ENCODE peak calls at places on chromosomes 6 and 20, in seven cellular contexts. One of them, this sample, is unnamed.
A peak's percentile ranks its signal among the peaks of the same experiment; 100 is the strongest.

GRCh38 chr20:58054744-58055373 is 173.6 kb downstream of the ANKRD60 start:
- DNase-seq in A673: no peak
- DNase-seq in PC-3: no peak
- DNase-seq in body of pancreas: no peak
- DNase-seq in fibroblast of lung: no peak
- DNase-seq in foreskin keratinocyte: no peak
- DNase-seq in cardiac muscle cell: no peak
- DNase-seq in this sample: peak; percentile 87

GRCh38 chr20:38126146-38126912 is 38.7 kb downstream of the TGM2 start:
- DNase-seq in foreskin keratinocyte: no peak
- DNase-seq in body of pancreas: no peak
- DNase-seq in PC-3: no peak
- DNase-seq in A673: no peak
- DNase-seq in cardiac muscle cell: no peak
- DNase-seq in fibroblast of lung: peak; percentile 32
- DNase-seq in this sample: no peak

GRCh38 chr6:142296975-142297604 is 4.7 kb upstream of the ADGRG6 start:
- DNase-seq in fibroblast of lung: no peak
- DNase-seq in PC-3: no peak
- DNase-seq in cardiac muscle cell: no peak
- DNase-seq in body of pancreas: no peak
- DNase-seq in foreskin keratinocyte: no peak
- DNase-seq in A673: no peak
- DNase-seq in this sample: no peak

GRCh38 chr20:64036346-64037198 is 590 bp downstream of the C20orf204 start:
- DNase-seq in fibroblast of lung: peak; percentile 41
- DNase-seq in PC-3: no peak
- DNase-seq in foreskin keratinocyte: no peak
- DNase-seq in body of pancreas: no peak
- DNase-seq in A673: no peak
- DNase-seq in cardiac muscle cell: no peak
- DNase-seq in this sample: no peak

GRCh38 chr20:61389077-61389476 is 137.0 kb downstream of the CDH4 start:
- DNase-seq in PC-3: no peak
- DNase-seq in body of pancreas: no peak
- DNase-seq in fibroblast of lung: no peak
- DNase-seq in A673: no peak
- DNase-seq in foreskin keratinocyte: no peak
- DNase-seq in cardiac muscle cell: no peak
- DNase-seq in this sample: no peak

GRCh38 chr20:25317351-25318075 is 69.6 kb downstream of the PYGB start:
- DNase-seq in PC-3: no peak
- DNase-seq in cardiac muscle cell: no peak
- DNase-seq in fibroblast of lung: no peak
- DNase-seq in A673: no peak
- DNase-seq in body of pancreas: no peak
- DNase-seq in foreskin keratinocyte: no peak
- DNase-seq in this sample: no peak

GRCh38 chr20:23540624-23541023 is 27.7 kb downstream of the CST9L start:
- DNase-seq in A673: no peak
- DNase-seq in fibroblast of lung: no peak
- DNase-seq in PC-3: peak; percentile 48
- DNase-seq in body of pancreas: no peak
- DNase-seq in foreskin keratinocyte: no peak
- DNase-seq in cardiac muscle cell: no peak
- DNase-seq in this sample: no peak

GRCh38 chr6:27757307-27757706 is 154.9 kb downstream of the OR2B2 start:
- DNase-seq in PC-3: no peak
- DNase-seq in fibroblast of lung: peak; percentile 11
- DNase-seq in cardiac muscle cell: no peak
- DNase-seq in A673: no peak
- DNase-seq in body of pancreas: no peak
- DNase-seq in foreskin keratinocyte: no peak
- DNase-seq in this sample: no peak

GRCh38 chr20:17628101-17628841 is 53.8 kb downstream of the RRBP1 start:
- DNase-seq in A673: no peak
- DNase-seq in PC-3: no peak
- DNase-seq in body of pancreas: no peak
- DNase-seq in cardiac muscle cell: no peak
- DNase-seq in fibroblast of lung: no peak
- DNase-seq in foreskin keratinocyte: no peak
- DNase-seq in this sample: no peak

GRCh38 chr6:138454976-138455706 is 44.2 kb downstream of the NHSL1 start:
- DNase-seq in body of pancreas: no peak
- DNase-seq in cardiac muscle cell: no peak
- DNase-seq in A673: peak; percentile 42
- DNase-seq in fibroblast of lung: no peak
- DNase-seq in foreskin keratinocyte: peak; percentile 82
- DNase-seq in PC-3: peak; percentile 53
- DNase-seq in this sample: no peak

GRCh38 chr20:36645998-36646397 is at the start of gene SLA2:
- DNase-seq in body of pancreas: peak; percentile 42
- DNase-seq in fibroblast of lung: no peak
- DNase-seq in foreskin keratinocyte: no peak
- DNase-seq in PC-3: no peak
- DNase-seq in A673: no peak
- DNase-seq in cardiac muscle cell: no peak
- DNase-seq in this sample: no peak

GRCh38 chr20:5080384-5080877 is 39.3 kb downstream of the PCNA start:
- DNase-seq in cardiac muscle cell: no peak
- DNase-seq in body of pancreas: peak; percentile 72
- DNase-seq in fibroblast of lung: peak; percentile 69
- DNase-seq in A673: no peak
- DNase-seq in foreskin keratinocyte: no peak
- DNase-seq in PC-3: no peak
- DNase-seq in this sample: peak; percentile 83

GRCh38 chr6:159527351-159527750 is 165.7 kb downstream of the SOD2 start:
- DNase-seq in fibroblast of lung: no peak
- DNase-seq in A673: no peak
- DNase-seq in body of pancreas: no peak
- DNase-seq in cardiac muscle cell: no peak
- DNase-seq in PC-3: no peak
- DNase-seq in foreskin keratinocyte: no peak
- DNase-seq in this sample: no peak

GRCh38 chr20:7790189-7790588 is 150.1 kb downstream of the HAO1 start:
- DNase-seq in body of pancreas: no peak
- DNase-seq in foreskin keratinocyte: no peak
- DNase-seq in PC-3: peak; percentile 90
- DNase-seq in A673: no peak
- DNase-seq in fibroblast of lung: peak; percentile 20
- DNase-seq in cardiac muscle cell: no peak
- DNase-seq in this sample: no peak

GRCh38 chr6:78989191-78989590 is 88.9 kb downstream of the PHIP start:
- DNase-seq in cardiac muscle cell: no peak
- DNase-seq in fibroblast of lung: no peak
- DNase-seq in foreskin keratinocyte: no peak
- DNase-seq in PC-3: no peak
- DNase-seq in A673: no peak
- DNase-seq in body of pancreas: no peak
- DNase-seq in this sample: no peak

GRCh38 chr6:52725133-52725529 is 38.1 kb downstream of the GSTA2 start:
- DNase-seq in foreskin keratinocyte: no peak
- DNase-seq in fibroblast of lung: no peak
- DNase-seq in body of pancreas: peak; percentile 80
- DNase-seq in cardiac muscle cell: no peak
- DNase-seq in A673: no peak
- DNase-seq in PC-3: peak; percentile 50
- DNase-seq in this sample: no peak

GRCh38 chr6:52725530-52726192 is 37.6 kb downstream of the GSTA2 start:
- DNase-seq in foreskin keratinocyte: peak; percentile 48
- DNase-seq in PC-3: peak; percentile 95
- DNase-seq in A673: no peak
- DNase-seq in fibroblast of lung: no peak
- DNase-seq in body of pancreas: peak; percentile 89
- DNase-seq in cardiac muscle cell: no peak
- DNase-seq in this sample: no peak

GRCh38 chr6:52726193-52726542 is 37.1 kb downstream of the GSTA2 start:
- DNase-seq in fibroblast of lung: no peak
- DNase-seq in PC-3: no peak
- DNase-seq in body of pancreas: no peak
- DNase-seq in A673: no peak
- DNase-seq in cardiac muscle cell: no peak
- DNase-seq in foreskin keratinocyte: no peak
- DNase-seq in this sample: no peak

GRCh38 chr6:52724041-52724405 is 39.3 kb downstream of the GSTA2 start:
- DNase-seq in body of pancreas: peak; percentile 57
- DNase-seq in PC-3: no peak
- DNase-seq in foreskin keratinocyte: no peak
- DNase-seq in A673: no peak
- DNase-seq in fibroblast of lung: peak; percentile 75
- DNase-seq in cardiac muscle cell: no peak
- DNase-seq in this sample: no peak

GRCh38 chr6:52724406-52725121 is 38.7 kb downstream of the GSTA2 start:
- DNase-seq in cardiac muscle cell: peak; percentile 71
- DNase-seq in foreskin keratinocyte: no peak
- DNase-seq in PC-3: peak; percentile 80
- DNase-seq in A673: peak; percentile 81
- DNase-seq in fibroblast of lung: peak; percentile 75
- DNase-seq in body of pancreas: peak; percentile 94
- DNase-seq in this sample: peak; percentile 70
- H3K27ac ChIP-seq in cardiac muscle cell: no peak overlapping the region
- H3K27ac ChIP-seq in foreskin keratinocyte: no peak overlapping the region
- H3K27ac ChIP-seq in PC-3: peak overlapping the region; percentile 94
- H3K27ac ChIP-seq in A673: no peak overlapping the region
- H3K27ac ChIP-seq in fibroblast of lung: no peak overlapping the region
- H3K27ac ChIP-seq in body of pancreas: peak overlapping the region; percentile 83
- H3K27ac ChIP-seq in this sample: no peak overlapping the region

GRCh38 chr20:32460231-32460630 is 102.1 kb downstream of the ASXL1 start:
- DNase-seq in foreskin keratinocyte: no peak
- DNase-seq in cardiac muscle cell: no peak
- DNase-seq in PC-3: no peak
- DNase-seq in body of pancreas: no peak
- DNase-seq in fibroblast of lung: no peak
- DNase-seq in A673: no peak
- DNase-seq in this sample: no peak

GRCh38 chr20:32456869-32457421 is 98.8 kb downstream of the ASXL1 start:
- DNase-seq in fibroblast of lung: no peak
- DNase-seq in body of pancreas: peak; percentile 29
- DNase-seq in PC-3: peak; percentile 55
- DNase-seq in A673: peak; percentile 68
- DNase-seq in cardiac muscle cell: peak; percentile 87
- DNase-seq in foreskin keratinocyte: no peak
- DNase-seq in this sample: no peak

GRCh38 chr20:32457476-32457986 is 99.4 kb downstream of the ASXL1 start:
- DNase-seq in A673: peak; percentile 52
- DNase-seq in fibroblast of lung: peak; percentile 52
- DNase-seq in cardiac muscle cell: peak; percentile 95
- DNase-seq in PC-3: peak; percentile 68
- DNase-seq in body of pancreas: peak; percentile 81
- DNase-seq in foreskin keratinocyte: no peak
- DNase-seq in this sample: no peak

GRCh38 chr20:32458837-32459220 is 100.7 kb downstream of the ASXL1 start:
- DNase-seq in cardiac muscle cell: no peak
- DNase-seq in foreskin keratinocyte: no peak
- DNase-seq in PC-3: no peak
- DNase-seq in fibroblast of lung: no peak
- DNase-seq in body of pancreas: peak; percentile 55
- DNase-seq in A673: no peak
- DNase-seq in this sample: no peak

DNA sequence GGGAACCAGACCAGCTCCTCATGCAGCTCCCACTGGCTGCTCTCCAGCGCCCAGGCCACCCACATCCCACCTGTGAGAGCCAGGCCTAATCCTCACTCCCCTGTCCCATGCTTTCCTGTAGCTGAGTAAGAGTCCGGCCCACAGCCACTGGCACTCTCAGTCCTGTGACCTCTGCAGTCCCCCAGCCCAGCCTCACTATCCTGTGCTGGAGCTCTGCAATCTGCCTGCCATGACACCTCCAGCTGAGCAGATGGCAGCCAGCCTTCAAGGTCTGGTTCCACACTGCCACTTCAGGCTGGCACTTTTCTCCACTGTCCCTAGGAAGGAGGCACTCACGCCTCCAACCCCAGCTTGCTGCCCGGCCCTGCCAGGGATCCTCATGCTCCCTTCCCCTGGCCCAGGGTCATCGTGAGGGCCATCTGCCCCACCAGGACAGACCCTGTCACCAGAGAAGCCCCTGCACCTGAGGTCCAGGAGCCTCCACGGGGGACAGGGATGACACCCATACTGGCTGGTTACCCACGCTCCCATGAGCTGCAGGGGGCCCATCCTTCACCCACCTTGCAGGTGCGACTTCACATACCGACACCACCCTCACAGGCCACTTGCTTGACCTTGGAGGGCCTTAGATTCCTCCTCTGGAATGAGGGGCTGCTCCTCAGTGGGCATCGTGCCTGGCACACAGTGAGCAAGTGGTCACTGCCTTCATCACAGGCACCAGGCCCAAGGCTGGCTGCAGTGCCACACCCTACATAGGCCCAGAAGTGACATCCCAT is 100.1 kb downstream of the ASXL1 start:
- DNase-seq in cardiac muscle cell: no peak
- DNase-seq in foreskin keratinocyte: no peak
- DNase-seq in PC-3: no peak
- DNase-seq in A673: no peak
- DNase-seq in fibroblast of lung: no peak
- DNase-seq in body of pancreas: peak; percentile 30
- DNase-seq in this sample: no peak
- H3K27ac ChIP-seq in cardiac muscle cell: peak overlapping the region; percentile 90
- H3K27ac ChIP-seq in foreskin keratinocyte: no peak overlapping the region
- H3K27ac ChIP-seq in PC-3: no peak overlapping the region
- H3K27ac ChIP-seq in A673: no peak overlapping the region
- H3K27ac ChIP-seq in fibroblast of lung: no peak overlapping the region
- H3K27ac ChIP-seq in body of pancreas: peak overlapping the region; percentile 61
- H3K27ac ChIP-seq in this sample: no peak overlapping the region

DNA sequence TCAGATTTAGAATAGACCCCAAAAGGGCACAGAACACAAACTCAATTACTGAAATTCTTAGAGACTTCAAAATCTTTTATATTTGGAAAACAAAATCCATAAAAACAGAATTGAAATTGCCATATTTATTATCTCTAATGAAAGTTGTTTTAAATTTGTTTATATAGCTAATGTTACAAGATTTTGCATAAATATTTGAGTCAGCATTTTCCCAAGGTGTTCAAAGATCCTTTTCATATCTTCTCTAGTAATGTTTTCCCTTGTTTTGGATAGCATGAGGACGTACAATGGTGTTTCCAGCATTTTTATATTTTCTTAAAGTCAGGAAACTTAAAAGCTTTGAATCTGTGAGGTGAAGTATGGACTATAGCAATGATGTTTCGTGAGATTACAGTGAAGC is 235.2 kb upstream of the EPHA7 start:
- DNase-seq in A673: no peak
- DNase-seq in fibroblast of lung: no peak
- DNase-seq in cardiac muscle cell: no peak
- DNase-seq in PC-3: no peak
- DNase-seq in foreskin keratinocyte: no peak
- DNase-seq in body of pancreas: no peak
- DNase-seq in this sample: no peak
- H3K27ac ChIP-seq in A673: no peak overlapping the region
- H3K27ac ChIP-seq in fibroblast of lung: no peak overlapping the region
- H3K27ac ChIP-seq in cardiac muscle cell: no peak overlapping the region
- H3K27ac ChIP-seq in PC-3: no peak overlapping the region
- H3K27ac ChIP-seq in foreskin keratinocyte: no peak overlapping the region
- H3K27ac ChIP-seq in body of pancreas: no peak overlapping the region
- H3K27ac ChIP-seq in this sample: no peak overlapping the region

DNA sequence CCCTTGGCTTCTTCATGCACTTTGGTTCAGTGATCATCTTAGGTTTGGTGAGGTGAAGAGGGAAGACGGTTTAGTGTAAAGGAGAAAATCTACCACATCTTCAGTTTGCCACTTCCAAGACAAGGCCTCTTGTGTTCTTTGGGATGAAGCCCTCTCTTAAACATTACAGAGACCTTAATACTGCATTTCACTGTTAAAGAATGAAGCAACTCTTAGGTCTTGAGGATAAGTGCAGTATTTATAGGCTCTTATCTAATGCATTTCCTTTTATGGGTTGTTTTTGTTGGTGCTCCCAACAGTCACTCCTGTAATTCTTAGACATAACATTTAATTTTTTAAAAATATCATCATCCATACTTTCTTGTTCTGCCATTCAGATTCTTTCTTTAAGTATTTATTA is 139.9 kb upstream of the LAMP5 start:
- DNase-seq in PC-3: no peak
- DNase-seq in foreskin keratinocyte: no peak
- DNase-seq in fibroblast of lung: peak; percentile 60
- DNase-seq in cardiac muscle cell: no peak
- DNase-seq in A673: no peak
- DNase-seq in body of pancreas: no peak
- DNase-seq in this sample: no peak
- H3K27ac ChIP-seq in PC-3: no peak overlapping the region
- H3K27ac ChIP-seq in foreskin keratinocyte: no peak overlapping the region
- H3K27ac ChIP-seq in fibroblast of lung: no peak overlapping the region
- H3K27ac ChIP-seq in cardiac muscle cell: peak overlapping the region; percentile 31
- H3K27ac ChIP-seq in A673: no peak overlapping the region
- H3K27ac ChIP-seq in body of pancreas: no peak overlapping the region
- H3K27ac ChIP-seq in this sample: no peak overlapping the region

This sample was measured in suprapubic skin.